ENCODE peak calls at places on chromosomes 7 and 10, in five cellular contexts. B, N, D, O and S are unnamed samples.
A peak's percentile ranks its signal among the peaks of the same experiment; 100 is the strongest.

GRCh38 chr7:150479023-150479716 is 28.7 kb downstream of the GIMAP8 start:
- DNase-seq in B (no peak), N (no peak), D (peak; percentile 27), O (no peak), S (no peak)

GRCh38 chr7:27157717-27158431 is 1.4 kb upstream of the HOXA7 start:
- DNase-seq in B (no peak), N (no peak), D (no peak), O (no peak), S (no peak)

GRCh38 chr10:99279626-99280111 is 44.0 kb upstream of the HPSE2 start:
- DNase-seq in B (peak; percentile 56), N (peak; percentile 73), D (peak; percentile 4), O (no peak), S (peak; percentile 18)

GRCh38 chr7:17497549-17498193 is 199.2 kb downstream of the AHR start:
- DNase-seq in B (no peak), N (no peak), D (no peak), O (no peak), S (no peak)

GRCh38 chr7:90169891-90170290 is 15.6 kb downstream of the STEAP1 start:
- DNase-seq in B (no peak), N (no peak), D (no peak), O (no peak), S (no peak)

GRCh38 chr10:17644485-17644964 is 574 bp downstream of the STAM start:
- DNase-seq in B (no peak), N (no peak), D (peak; percentile 2), O (no peak), S (no peak)

GRCh38 chr10:70778267-70778924 is 6.8 kb downstream of the TBATA start:
- DNase-seq in B (no peak), N (no peak), D (no peak), O (no peak), S (no peak)

GRCh38 chr7:23020742-23021401 is 6.9 kb upstream of the HYCC1 start:
- DNase-seq in B (peak; percentile 94), N (peak; percentile 58), D (no peak), O (no peak), S (peak; percentile 79)

GRCh38 chr7:140160308-140160707 is 16.5 kb downstream of the KDM7A start:
- DNase-seq in B (no peak), N (no peak), D (no peak), O (no peak), S (no peak)

GRCh38 chr7:122143376-122143750 is 686 bp downstream of the AASS start:
- DNase-seq in B (no peak), N (peak; percentile 43), D (no peak), O (no peak), S (no peak)

GRCh38 chr7:117225536-117225935 is 97.3 kb downstream of the WNT2 start:
- DNase-seq in B (no peak), N (peak; percentile 94), D (no peak), O (no peak), S (no peak)

GRCh38 chr10:122126763-122127659 is 138.0 kb downstream of the TACC2 start:
- DNase-seq in B (peak; percentile 78), N (peak; percentile 94), D (no peak), O (no peak), S (peak; percentile 82)

GRCh38 chr10:114166053-114166452 is 8.0 kb downstream of the CCDC186 start:
- DNase-seq in B (peak; percentile 86), N (no peak), D (no peak), O (no peak), S (no peak)

GRCh38 chr10:13773043-13773442 is 186.3 kb downstream of the PRPF18 start:
- DNase-seq in B (peak; percentile 78), N (no peak), D (no peak), O (no peak), S (no peak)

GRCh38 chr7:103148994-103149807 is at the start of gene NAPEPLD:
- DNase-seq in B (peak; percentile 55), N (peak; percentile 90), D (peak; percentile 70), O (peak; percentile 52), S (peak; percentile 60)

GRCh38 chr10:37703074-37703473 is 154.3 kb downstream of the ZNF248 start:
- DNase-seq in B (no peak), N (no peak), D (no peak), O (no peak), S (no peak)

GRCh38 chr7:29249383-29249750 is 54.8 kb downstream of the CHN2 start:
- DNase-seq in B (no peak), N (no peak), D (no peak), O (no peak), S (no peak)

GRCh38 chr10:33254556-33255160 is 79.8 kb downstream of the NRP1 start:
- DNase-seq in B (no peak), N (no peak), D (no peak), O (no peak), S (no peak)

GRCh38 chr7:70417061-70417655 is 714.8 kb upstream of the GALNT17 start:
- DNase-seq in B (no peak), N (no peak), D (no peak), O (no peak), S (no peak)

GRCh38 chr7:4129481-4130122 is 552.5 kb upstream of the FOXK1 start:
- DNase-seq in B (no peak), N (no peak), D (no peak), O (no peak), S (no peak)

GRCh38 chr7:141590666-141591065 is 39.5 kb downstream of the AGK start:
- DNase-seq in B (no peak), N (peak; percentile 17), D (no peak), O (no peak), S (no peak)

GRCh38 chr7:141288626-141289025 is 214.8 kb downstream of the TMEM178B start:
- DNase-seq in B (no peak), N (no peak), D (no peak), O (no peak), S (no peak)

GRCh38 chr7:106050743-106051110 is 61.4 kb downstream of the SYPL1 start:
- DNase-seq in B (no peak), N (peak; percentile 58), D (no peak), O (no peak), S (no peak)

GRCh38 chr10:70523044-70523443 is 44.5 kb downstream of the PALD1 start:
- DNase-seq in B (no peak), N (no peak), D (no peak), O (no peak), S (no peak)

GRCh38 chr10:124743188-124744046 is 761 bp downstream of the FAM53B start:
- DNase-seq in B (peak; percentile 46), N (peak; percentile 43), D (no peak), O (no peak), S (no peak)

GRCh38 chr10:79264942-79265341 is 82.3 kb upstream of the PPIF start:
- DNase-seq in B (peak; percentile 96), N (peak; percentile 55), D (no peak), O (no peak), S (no peak)

GRCh38 chr10:47330804-47331203 is 8.6 kb downstream of the GDF2 start:
- DNase-seq in B (no peak), N (no peak), D (no peak), O (no peak), S (no peak)

GRCh38 chr10:93912443-93912842 is 18.7 kb downstream of the SLC35G1 start:
- DNase-seq in B (no peak), N (no peak), D (no peak), O (no peak), S (no peak)

GRCh38 chr10:129191848-129192247 is 275.2 kb upstream of the MGMT start:
- DNase-seq in B (no peak), N (no peak), D (no peak), O (no peak), S (no peak)

GRCh38 chr10:2111936-2112335 is 374.6 kb upstream of the ADARB2 start:
- DNase-seq in B (peak; percentile 40), N (no peak), D (no peak), O (no peak), S (peak; percentile 37)

GRCh38 chr7:82530361-82530760 is 86.8 kb upstream of the CACNA2D1 start:
- DNase-seq in B (no peak), N (peak; percentile 82), D (no peak), O (no peak), S (no peak)

GRCh38 chr7:81956520-81956919 is 186.7 kb upstream of the HGF start:
- DNase-seq in B (no peak), N (peak; percentile 73), D (peak; percentile 8), O (no peak), S (peak; percentile 36)

GRCh38 chr10:13877154-13877909 is 290.6 kb downstream of the PRPF18 start:
- DNase-seq in B (no peak), N (no peak), D (no peak), O (no peak), S (no peak)

GRCh38 chr10:35546824-35547225 is 58.3 kb upstream of the GJD4 start:
- DNase-seq in B (peak; percentile 78), N (peak; percentile 60), D (no peak), O (no peak), S (no peak)

GRCh38 chr10:72274730-72275350 is 1.1 kb downstream of the DDIT4 start:
- DNase-seq in B (peak; percentile 72), N (peak; percentile 79), D (peak; percentile 54), O (peak; percentile 56), S (no peak)

GRCh38 chr10:124802313-124802675 is 675 bp downstream of the ABRAXAS2 start:
- DNase-seq in B (no peak), N (peak; percentile 13), D (no peak), O (no peak), S (no peak)

GRCh38 chr10:70779685-70780369 is 5.3 kb downstream of the TBATA start:
- DNase-seq in B (no peak), N (peak; percentile 10), D (no peak), O (no peak), S (no peak)

GRCh38 chr10:3116508-3117100 is 49.3 kb downstream of the PFKP start:
- DNase-seq in B (no peak), N (no peak), D (no peak), O (no peak), S (no peak)